ENCODE peak calls at places on chromosomes 5 and 9, in six cellular contexts. E is HEK293T, H is IMR-90, F is HepG2, Z is A549, L is K562. K is an unnamed sample.

GRCh38 chr9:78325343-78325742 is 28.4 kb downstream of the PSAT1 start:
- DNase-seq in Z (no peak), L (peak), H (peak), E (no peak), F (no peak), K (no peak)

GRCh38 chr5:71907001-71907564 is 188.0 kb downstream of the CARTPT start:
- DNase-seq in F (no peak), H (no peak), E (no peak), Z (no peak), L (no peak), K (peak)

GRCh38 chr9:94210616-94211603 is 48.2 kb upstream of the ZNF169 start:
- DNase-seq in H (no peak), L (no peak), F (no peak), Z (no peak), E (no peak), K (no peak)

GRCh38 chr5:72167790-72168189 is 60.5 kb downstream of the MAP1B start:
- DNase-seq in E (no peak), H (no peak), Z (no peak), F (no peak), L (no peak), K (no peak)

GRCh38 chr9:69809304-69809863 is 11.2 kb upstream of the CFAP95 start:
- DNase-seq in L (no peak), F (no peak), Z (no peak), E (peak), H (peak), K (no peak)

GRCh38 chr5:141485305-141486055 is 650 bp downstream of the PCDHGC4 start:
- DNase-seq in H (no peak), F (no peak), L (no peak), E (no peak), Z (no peak), K (no peak)

GRCh38 chr9:31807574-31808256 is 576.7 kb upstream of the ACO1 start:
- DNase-seq in F (peak), L (peak), Z (no peak), E (peak), H (no peak), K (no peak)

GRCh38 chr9:113934826-113935676 is 58.9 kb downstream of the ZNF618 start:
- DNase-seq in E (no peak), F (no peak), L (no peak), Z (no peak), H (no peak), K (no peak)

GRCh38 chr9:126150411-126151030 is 176.1 kb upstream of the MVB12B start:
- DNase-seq in H (no peak), Z (no peak), L (no peak), E (peak), F (peak), K (no peak)

GRCh38 chr9:70291446-70291845 is 32.7 kb downstream of the SMC5 start:
- DNase-seq in E (no peak), L (no peak), Z (no peak), H (peak), F (no peak), K (no peak)

GRCh38 chr5:92237896-92238295 is 854.8 kb upstream of the ARRDC3 start:
- DNase-seq in Z (no peak), F (no peak), L (no peak), E (no peak), H (no peak), K (no peak)

GRCh38 chr5:138979684-138980275 is 104.6 kb upstream of the LRRTM2 start:
- DNase-seq in F (no peak), H (no peak), Z (no peak), E (no peak), L (peak), K (no peak)

GRCh38 chr9:137905740-137906139 is 28.2 kb downstream of the CACNA1B start:
- DNase-seq in E (no peak), L (no peak), F (no peak), H (no peak), Z (no peak), K (no peak)

GRCh38 chr9:137912671-137913070 is 35.1 kb downstream of the CACNA1B start:
- DNase-seq in Z (no peak), H (no peak), E (no peak), F (no peak), L (no peak), K (no peak)

GRCh38 chr9:137902646-137903045 is 25.1 kb downstream of the CACNA1B start:
- DNase-seq in E (no peak), Z (no peak), H (no peak), F (no peak), L (no peak), K (no peak)

GRCh38 chr9:137913132-137913531 is 35.5 kb downstream of the CACNA1B start:
- DNase-seq in F (no peak), Z (no peak), E (no peak), H (no peak), L (no peak), K (no peak)

DNA sequence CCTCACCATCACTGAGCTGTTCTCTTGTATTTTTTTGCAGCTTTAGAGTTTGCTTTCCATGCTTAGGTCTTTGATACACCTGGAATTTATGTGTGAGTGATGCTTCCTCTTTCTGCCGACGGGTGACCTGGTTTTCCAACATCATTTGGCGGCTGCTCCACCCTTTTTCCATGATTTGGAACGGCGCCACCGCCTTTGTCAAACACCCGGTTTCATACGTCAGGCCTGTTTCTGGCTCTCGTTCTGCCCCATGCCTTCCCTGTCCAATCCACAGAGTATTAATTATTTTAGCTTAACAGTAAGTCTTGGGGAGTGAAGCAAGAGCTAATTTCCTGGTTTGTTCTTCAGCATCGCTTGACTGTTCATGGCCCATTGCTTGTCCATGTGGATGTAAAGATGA is 30.2 kb downstream of the CACNA1B start:
- DNase-seq in F (no peak), Z (no peak), L (no peak), E (no peak), H (no peak), K (no peak)
- TF ChIP-seq BHLHE40 in F (no peak), Z (no peak), L (no peak), E (no peak), H (no peak), K (no peak)

GRCh38 chr5:160349249-160349965 is 21.0 kb downstream of the C1QTNF2 start:
- DNase-seq in F (no peak), H (no peak), Z (no peak), L (no peak), E (no peak), K (no peak)

GRCh38 chr5:160356550-160357347 is 13.7 kb downstream of the C1QTNF2 start:
- DNase-seq in Z (no peak), H (no peak), E (no peak), F (no peak), L (no peak), K (no peak)

GRCh38 chr5:160354666-160355065 is 15.8 kb downstream of the C1QTNF2 start:
- DNase-seq in L (no peak), F (no peak), Z (no peak), E (no peak), H (no peak), K (no peak)

GRCh38 chr5:160352308-160352707 is 18.1 kb downstream of the C1QTNF2 start:
- DNase-seq in E (no peak), F (no peak), H (no peak), Z (no peak), L (no peak), K (no peak)

DNA sequence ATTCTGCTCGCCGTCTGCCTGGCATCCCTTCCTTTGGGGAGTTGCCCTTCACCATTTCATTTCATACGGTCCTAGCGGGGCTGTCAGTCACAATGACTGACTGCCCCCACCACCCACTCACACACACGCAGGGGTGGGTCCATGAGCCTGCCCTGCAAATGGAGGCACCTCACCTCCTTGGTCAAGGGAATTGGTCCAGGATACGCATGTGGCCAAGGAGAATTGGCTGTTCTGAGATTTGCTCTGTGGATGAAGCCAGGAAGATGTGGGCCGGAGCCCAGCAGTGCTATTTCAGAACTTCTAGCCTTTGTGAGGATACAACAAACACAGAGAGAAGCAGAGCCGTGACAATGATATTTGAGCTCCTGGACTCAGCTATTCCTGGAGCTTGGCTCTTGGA is 17.0 kb downstream of the C1QTNF2 start:
- DNase-seq in F (no peak), E (no peak), Z (no peak), L (no peak), H (no peak), K (no peak)
- TF ChIP-seq BHLHE40 in F (no peak), E (no peak), Z (no peak), L (no peak), H (no peak), K (no peak)

DNA sequence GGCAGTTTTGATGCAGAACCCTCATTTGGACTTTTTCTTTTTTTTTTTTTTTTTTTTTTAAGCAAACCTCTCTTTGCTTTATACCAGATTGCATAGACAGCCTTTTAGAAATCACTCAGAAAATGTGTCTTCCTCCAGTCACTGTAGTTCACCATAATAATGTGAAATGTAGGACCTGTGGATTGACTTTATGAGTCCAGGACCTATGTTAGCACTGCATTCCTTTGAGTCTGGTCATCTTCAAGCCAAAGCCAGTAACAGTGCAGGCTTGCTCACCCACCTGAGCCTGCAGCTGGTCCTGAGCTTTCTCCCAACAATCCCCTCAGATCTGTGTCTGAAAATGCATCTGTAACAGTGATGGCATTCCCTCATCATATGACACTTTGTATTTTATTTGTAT is 110.7 kb upstream of the NFIL3 start:
- DNase-seq in F (no peak), Z (no peak), E (no peak), L (no peak), H (peak), K (no peak)
- TF ChIP-seq BHLHE40 in F (no peak), Z (no peak), E (no peak), L (no peak), H (no peak), K (no peak)

GRCh38 chr5:177359451-177359851 is 1.7 kb downstream of the RGS14 start:
- DNase-seq in Z (no peak), L (no peak), E (no peak), F (no peak), H (no peak), K (no peak)

GRCh38 chr5:177358333-177358939 is 712 bp downstream of the RGS14 start:
- DNase-seq in H (no peak), L (no peak), F (no peak), Z (no peak), E (no peak), K (no peak)

GRCh38 chr5:177356756-177357458 is 817 bp upstream of the RGS14 start:
- DNase-seq in L (no peak), F (no peak), Z (no peak), H (no peak), E (no peak), K (no peak)

GRCh38 chr5:177355868-177356168 is 1.9 kb upstream of the RGS14 start:
- DNase-seq in Z (no peak), F (no peak), L (peak), H (no peak), E (no peak), K (no peak)

DNA sequence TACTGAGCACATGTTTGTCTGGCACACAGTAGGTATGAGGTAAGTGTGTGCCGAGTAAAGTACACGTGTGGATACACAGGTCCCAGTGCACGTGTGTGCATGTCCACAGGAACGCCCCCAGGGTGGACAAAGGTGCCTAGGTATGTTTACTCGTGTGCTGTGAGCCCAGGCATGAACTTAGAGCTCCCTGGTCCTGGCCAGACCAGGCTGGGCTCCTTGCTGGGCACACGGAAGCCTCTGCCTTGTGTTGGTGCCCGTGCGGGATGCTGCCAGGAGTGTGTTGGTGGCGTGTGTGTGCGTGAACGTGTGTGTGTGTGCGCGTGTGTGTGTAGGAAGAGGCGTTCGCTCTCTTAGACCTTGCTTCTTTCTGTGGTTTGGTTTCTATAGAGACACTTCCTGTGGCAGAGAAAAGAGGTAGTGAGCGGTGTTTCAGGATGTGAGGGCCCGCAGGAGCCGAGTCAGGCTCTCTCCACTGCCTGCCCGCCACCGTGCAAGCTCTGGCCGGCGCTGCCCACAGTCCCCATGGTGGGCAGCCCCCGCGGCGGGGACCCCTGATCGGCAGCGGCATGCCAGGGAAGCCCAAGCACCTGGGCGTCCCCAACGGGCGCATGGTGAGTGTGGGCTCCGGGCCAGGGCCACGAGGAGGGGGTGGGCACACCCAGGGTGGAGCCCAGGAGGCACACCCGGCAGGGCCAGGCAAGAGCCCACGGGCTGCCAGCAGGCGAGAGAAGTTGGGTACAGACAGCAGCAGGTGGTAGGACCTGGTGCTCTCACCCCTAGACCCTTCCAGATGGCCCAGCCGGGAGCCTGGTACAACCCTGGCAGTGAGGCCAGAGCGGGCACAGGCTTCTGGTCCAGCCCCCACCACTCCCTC is at the start of gene RGS14:
- DNase-seq in Z (no peak), L (peak), H (peak), F (no peak), E (no peak), K (peak)
- TF ChIP-seq BHLHE40 in Z (no peak), L (no peak), H (no peak), F (peak), E (no peak), K (peak)

GRCh38 chr5:179886190-179886589 is 21.5 kb downstream of the TBC1D9B start:
- DNase-seq in H (no peak), L (no peak), F (no peak), E (no peak), Z (no peak), K (no peak)

GRCh38 chr5:179887802-179888201 is 19.9 kb downstream of the TBC1D9B start:
- DNase-seq in F (no peak), Z (no peak), E (no peak), L (no peak), H (no peak), K (no peak)

GRCh38 chr5:179885491-179886090 is 22.1 kb downstream of the TBC1D9B start:
- DNase-seq in H (no peak), Z (no peak), F (no peak), L (no peak), E (no peak), K (no peak)

GRCh38 chr5:179889885-179890284 is 17.8 kb downstream of the TBC1D9B start:
- DNase-seq in F (no peak), Z (no peak), E (no peak), L (no peak), H (no peak), K (no peak)

GRCh38 chr5:179887095-179887494 is 20.6 kb downstream of the TBC1D9B start:
- DNase-seq in F (no peak), H (no peak), Z (no peak), E (no peak), L (no peak), K (no peak)
- TF ChIP-seq BHLHE40 in F (no peak), H (no peak), Z (no peak), E (no peak), L (no peak), K (no peak)

DNA sequence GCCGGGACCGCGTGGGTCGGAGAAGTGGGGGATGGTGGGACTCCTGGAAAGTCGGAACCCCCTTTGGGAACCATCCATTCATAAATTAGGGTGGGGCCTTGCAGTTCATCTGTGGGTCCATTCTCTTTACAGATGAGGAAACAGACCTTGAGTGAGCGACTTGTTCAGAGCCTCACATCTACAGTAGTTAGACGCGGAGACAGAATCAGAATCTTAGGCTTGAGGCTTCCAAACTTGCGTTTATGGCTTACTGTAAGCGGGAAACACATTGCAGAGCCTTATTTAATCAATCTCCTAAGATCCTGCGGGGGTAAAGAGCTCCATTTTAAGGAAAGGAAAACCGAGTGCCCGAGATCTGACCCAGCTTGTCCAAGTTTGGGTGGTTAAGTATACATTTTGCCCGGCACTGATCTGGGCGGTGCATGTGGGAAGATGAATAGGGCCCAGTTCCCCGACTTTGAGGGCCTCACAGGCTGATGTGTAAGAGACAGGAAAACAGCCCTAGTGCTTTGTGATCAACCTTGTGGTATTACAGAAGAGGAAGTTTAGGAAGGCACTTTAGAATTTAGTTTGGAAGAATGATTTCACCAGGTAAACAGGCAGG is 578 bp downstream of the TARS1 start:
- DNase-seq in F (peak), Z (peak), H (peak), E (peak), L (peak), K (peak)
- TF ChIP-seq BHLHE40 in F (no peak), Z (no peak), H (no peak), E (no peak), L (peak), K (no peak)

DNA sequence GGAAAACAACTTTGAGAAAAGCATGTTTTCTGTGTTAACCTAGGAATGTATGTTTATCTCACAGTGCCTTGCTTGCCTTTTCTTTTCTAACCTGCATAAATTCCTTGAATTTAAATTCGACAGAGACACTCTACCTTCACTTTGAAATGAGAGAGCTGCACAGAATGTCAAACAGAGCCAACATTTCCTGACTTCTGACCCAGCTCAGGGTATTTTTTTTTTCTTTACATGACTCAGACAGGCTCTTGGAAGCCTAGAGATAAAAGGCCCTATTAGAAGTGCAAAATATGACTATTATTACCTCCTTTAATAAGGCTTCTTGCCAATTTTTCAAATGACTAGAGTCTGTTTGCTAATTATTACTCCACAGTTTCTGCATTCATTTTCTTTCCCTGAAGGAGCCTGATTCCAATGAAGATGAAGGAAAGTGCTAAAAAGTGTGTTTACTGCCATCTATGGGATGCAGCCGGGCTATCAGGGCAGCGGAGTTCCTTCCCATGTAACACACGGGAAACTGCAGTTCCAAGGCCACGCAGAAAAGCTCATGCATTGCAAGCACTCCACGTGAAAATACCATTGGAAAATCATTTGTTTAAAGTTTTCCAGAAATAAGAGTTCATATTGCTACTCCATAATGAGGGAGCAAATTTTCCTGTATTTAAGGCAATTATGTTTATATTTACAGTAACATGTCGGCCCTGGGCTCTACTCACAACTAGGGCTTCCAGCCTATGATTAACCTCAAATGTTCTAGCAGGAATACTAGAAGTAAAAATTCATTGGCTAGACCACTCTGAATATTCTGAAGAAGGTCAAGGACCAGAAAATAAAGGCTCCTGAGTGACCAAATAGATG is 485.6 kb downstream of the ZSWIM6 start:
- DNase-seq in E (peak), Z (peak), F (peak), L (peak), H (peak), K (no peak)
- TF ChIP-seq BHLHE40 in E (no peak), Z (no peak), F (no peak), L (no peak), H (no peak), K (no peak)

GRCh38 chr9:24436761-24437160 is 108.9 kb downstream of the IZUMO3 start:
- DNase-seq in Z (no peak), L (no peak), H (no peak), E (no peak), F (no peak), K (no peak)
- TF ChIP-seq BHLHE40 in Z (no peak), L (no peak), H (no peak), E (no peak), F (no peak), K (no peak)

K was measured in GM12878.